ENCODE peak calls at places on chromosomes 16 and 17, in nine cellular contexts. B, F, C, S, Y, D, W, N and J are unnamed samples.

GRCh38 chr16:58814348-58814801 is 80.3 kb upstream of the GOT2 start:
- DNase-seq in F (peak), W (peak), C (peak), Y (peak), B (peak), D (no peak), S (no peak), N (peak), J (peak)

GRCh38 chr16:11034005-11034404 is 89.6 kb downstream of the CLEC16A start:
- DNase-seq in D (no peak), W (no peak), Y (no peak), B (no peak), C (no peak), N (no peak), S (no peak), F (peak), J (no peak)

GRCh38 chr16:8730335-8730915 is 56.0 kb downstream of the ABAT start:
- DNase-seq in B (no peak), F (no peak), W (no peak), Y (no peak), C (no peak), D (no peak), S (no peak), N (no peak), J (no peak)

GRCh38 chr17:15341385-15341849 is at the start of gene TEKT3:
- DNase-seq in F (peak), W (peak), D (peak), B (peak), S (peak), C (peak), N (peak), Y (peak), J (peak)

GRCh38 chr17:6101706-6102105 is 31.5 kb downstream of the WSCD1 start:
- DNase-seq in D (no peak), S (no peak), C (no peak), W (peak), F (no peak), Y (no peak), B (no peak), N (no peak), J (no peak)

GRCh38 chr16:79093554-79093967 is 507.0 kb downstream of the MAF start:
- DNase-seq in F (no peak), D (peak), B (no peak), C (no peak), Y (no peak), S (no peak), N (no peak), W (no peak), J (peak)

GRCh38 chr17:20206591-20206990 is 197.4 kb downstream of the SPECC1 start:
- DNase-seq in Y (no peak), D (no peak), S (no peak), F (no peak), B (peak), W (no peak), C (no peak), N (no peak), J (no peak)

GRCh38 chr17:83125515-83126274 is 46.3 kb downstream of the METRNL start:
- DNase-seq in B (no peak), D (no peak), W (no peak), C (no peak), N (no peak), Y (no peak), F (peak), S (no peak), J (peak)

GRCh38 chr17:78522031-78522809 is 55.0 kb downstream of the DNAH17 start:
- DNase-seq in N (no peak), Y (no peak), B (no peak), C (no peak), D (no peak), F (no peak), S (no peak), W (no peak), J (no peak)

GRCh38 chr17:34527908-34528470 is 51.4 kb upstream of the TMEM132E start:
- DNase-seq in F (no peak), W (no peak), C (no peak), N (peak), S (no peak), B (no peak), D (no peak), Y (no peak), J (no peak)

GRCh38 chr17:6374761-6375312 is 60.1 kb downstream of the AIPL1 start:
- DNase-seq in C (no peak), D (no peak), B (peak), Y (no peak), S (peak), N (no peak), F (no peak), W (no peak), J (no peak)

GRCh38 chr16:82651921-82652601 is 25.3 kb downstream of the CDH13 start:
- DNase-seq in N (no peak), S (no peak), W (no peak), F (no peak), Y (no peak), B (no peak), D (no peak), C (no peak), J (peak)

GRCh38 chr16:78663690-78664089 is 564.2 kb downstream of the WWOX start:
- DNase-seq in B (no peak), Y (no peak), N (no peak), F (no peak), W (no peak), D (no peak), S (no peak), C (no peak), J (no peak)

GRCh38 chr17:49486012-49486641 is 9.0 kb upstream of the NGFR start:
- DNase-seq in D (no peak), B (no peak), S (no peak), W (peak), C (no peak), F (no peak), N (no peak), Y (no peak), J (no peak)

GRCh38 chr16:82201906-82202305 is 31.9 kb upstream of the MPHOSPH6 start:
- DNase-seq in Y (no peak), F (no peak), S (no peak), D (no peak), C (no peak), W (no peak), N (no peak), B (no peak), J (no peak)

GRCh38 chr16:19308392-19308791 is 22.9 kb downstream of the CLEC19A start:
- DNase-seq in F (no peak), N (no peak), C (no peak), W (no peak), S (no peak), B (no peak), D (no peak), Y (no peak), J (no peak)

GRCh38 chr17:81566461-81567126 is 14.4 kb upstream of the FAAP100 start:
- DNase-seq in Y (peak), N (peak), F (peak), D (no peak), C (peak), B (peak), W (no peak), S (no peak), J (peak)

GRCh38 chr17:75271955-75272847 is 1.2 kb upstream of the MIF4GD start:
- DNase-seq in F (no peak), D (peak), W (no peak), Y (no peak), S (no peak), C (no peak), B (no peak), N (peak), J (no peak)

GRCh38 chr17:80709090-80709695 is 164.6 kb downstream of the RPTOR start:
- DNase-seq in N (no peak), W (no peak), S (no peak), C (no peak), D (peak), F (no peak), B (no peak), Y (no peak), J (no peak)

GRCh38 chr16:72554935-72555334 is 383.0 kb upstream of the PMFBP1 start:
- DNase-seq in N (no peak), F (no peak), W (no peak), B (no peak), C (no peak), S (no peak), Y (no peak), D (peak), J (no peak)

GRCh38 chr17:61387511-61388305 is 11.9 kb upstream of the TBX2 start:
- DNase-seq in B (no peak), D (no peak), Y (no peak), W (no peak), F (no peak), C (no peak), S (no peak), N (no peak), J (no peak)

DNA sequence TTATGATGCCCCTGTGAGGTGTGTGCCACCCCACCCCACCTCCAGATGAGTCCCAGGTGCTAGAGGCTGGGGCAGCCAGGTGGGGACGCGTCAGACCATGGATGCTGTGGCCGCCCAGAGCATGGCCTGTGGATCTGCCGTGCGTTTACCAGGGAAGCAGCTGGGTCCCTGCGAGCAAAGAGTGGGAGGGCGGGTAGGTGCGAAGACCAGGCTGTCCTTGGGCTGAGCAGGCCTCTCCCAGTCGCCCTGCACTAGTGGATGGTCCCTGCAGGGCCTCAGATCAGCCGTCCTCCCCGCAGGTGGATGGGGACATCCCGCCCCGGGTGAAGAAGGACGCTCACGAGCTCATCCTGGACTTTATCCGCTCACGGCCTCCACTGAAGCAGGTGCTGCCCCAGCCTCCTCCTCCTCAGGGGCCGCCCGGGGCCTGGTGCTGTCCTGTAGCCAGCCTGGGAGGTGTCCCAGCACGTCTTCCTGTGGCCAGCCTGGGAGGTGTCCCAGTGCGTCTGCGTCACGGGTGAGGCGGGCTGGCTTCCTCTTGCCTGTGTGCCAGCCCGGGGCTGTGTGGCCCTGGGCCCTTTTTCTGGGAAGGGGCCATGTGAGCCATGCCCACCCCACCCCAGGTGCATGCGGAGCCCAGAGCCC is 18.0 kb upstream of the TCF25 start:
- DNase-seq in C (no peak), Y (no peak), W (no peak), B (no peak), F (no peak), S (no peak), N (no peak), D (peak), J (no peak)
- H3K4me3 ChIP-seq in C (no peak), Y (no peak), W (no peak), B (no peak), F (no peak), S (no peak), N (no peak), D (no peak), J (no peak)

GRCh38 chr17:69959291-69959690 is 115.7 kb upstream of the KCNJ16 start:
- DNase-seq in C (no peak), B (no peak), N (no peak), W (no peak), D (no peak), S (no peak), F (no peak), Y (no peak), J (no peak)

GRCh38 chr17:69960755-69961154 is 114.3 kb upstream of the KCNJ16 start:
- DNase-seq in Y (peak), D (no peak), F (peak), S (no peak), N (no peak), B (no peak), W (no peak), C (peak), J (no peak)

GRCh38 chr17:69961488-69962145 is 113.4 kb upstream of the KCNJ16 start:
- DNase-seq in B (peak), N (no peak), C (peak), S (no peak), Y (peak), D (no peak), W (no peak), F (no peak), J (peak)
- TF ChIP-seq EP300 in B (no peak), N (no peak), C (no peak), S (no peak), Y (no peak), D (no peak), W (no peak), F (peak), J (no peak)

GRCh38 chr16:28146536-28146935 is 65.2 kb downstream of the XPO6 start:
- DNase-seq in S (no peak), W (no peak), C (no peak), Y (no peak), B (no peak), N (no peak), F (no peak), D (no peak), J (no peak)

GRCh38 chr16:28139530-28139929 is 72.2 kb downstream of the XPO6 start:
- DNase-seq in B (peak), D (no peak), Y (no peak), F (no peak), C (no peak), S (no peak), N (no peak), W (no peak), J (no peak)

GRCh38 chr16:28136751-28137434 is 73.4 kb upstream of the GSG1L start:
- DNase-seq in W (no peak), Y (no peak), C (no peak), F (no peak), S (no peak), N (no peak), D (no peak), B (no peak), J (no peak)

GRCh38 chr16:28140788-28141618 is 70.8 kb downstream of the XPO6 start:
- DNase-seq in W (no peak), B (no peak), Y (peak), D (no peak), C (no peak), S (no peak), N (no peak), F (no peak), J (peak)
- H3K27ac ChIP-seq in W (no peak), B (no peak), Y (peak), D (peak), C (no peak), S (no peak), N (no peak), F (peak), J (peak)

DNA sequence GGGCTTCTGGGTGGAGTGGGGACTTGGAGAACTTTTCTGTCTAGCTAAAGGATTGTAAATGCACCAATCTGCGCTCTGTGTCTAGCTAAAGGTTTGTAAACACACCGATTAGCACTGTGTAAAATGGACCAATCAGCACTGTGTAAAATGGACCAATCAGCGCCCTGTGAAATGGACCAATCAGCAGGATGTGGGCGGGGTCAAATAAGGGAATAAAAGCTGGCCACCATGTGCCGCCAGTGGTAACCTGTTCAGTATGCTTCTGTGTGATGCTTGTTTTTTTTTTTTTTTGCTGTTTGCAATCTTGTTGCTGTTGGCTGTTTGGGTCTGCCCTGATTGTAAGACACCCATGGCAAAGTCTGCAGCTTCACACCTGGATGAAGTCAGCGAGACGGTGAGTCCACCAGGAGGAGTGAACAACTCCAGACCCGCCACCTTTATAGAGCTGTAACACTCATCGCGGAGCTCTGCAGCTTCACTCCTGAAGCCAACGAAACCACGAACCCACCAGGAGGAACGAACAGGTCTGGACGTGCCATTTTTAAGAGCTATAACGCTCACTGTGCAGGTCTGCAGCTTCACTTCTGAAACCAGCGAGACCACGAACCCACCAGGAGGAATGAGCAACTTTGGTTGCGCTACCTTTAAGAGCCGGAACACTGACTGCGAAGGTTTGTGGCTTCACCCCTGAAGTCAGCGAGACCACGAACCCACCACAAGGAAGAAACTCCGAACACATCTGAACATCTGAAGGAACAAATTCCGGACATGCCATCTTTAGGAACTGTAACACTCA is 85.0 kb upstream of the MED9 start:
- DNase-seq in S (no peak), D (no peak), F (no peak), Y (no peak), W (no peak), N (no peak), C (no peak), B (no peak), J (peak)
- H3K4me3 ChIP-seq in S (no peak), D (no peak), F (no peak), Y (no peak), W (no peak), N (no peak), C (no peak), B (no peak), J (no peak)

GRCh38 chr17:4599505-4600281 is 15.4 kb downstream of the SMTNL2 start:
- DNase-seq in B (no peak), C (peak), W (peak), N (peak), D (peak), Y (no peak), S (no peak), F (no peak), J (no peak)
- TF ChIP-seq EP300 in B (no peak), C (no peak), W (peak), N (no peak), D (no peak), Y (no peak), S (no peak), F (no peak), J (no peak)

GRCh38 chr16:50610331-50611262 is 62.4 kb downstream of the NKD1 start:
- DNase-seq in S (no peak), C (no peak), F (no peak), Y (no peak), W (no peak), D (peak), N (no peak), B (no peak), J (no peak)

GRCh38 chr16:50611332-50611934 is 63.2 kb downstream of the NKD1 start:
- DNase-seq in C (no peak), Y (no peak), D (no peak), N (no peak), S (no peak), F (no peak), W (no peak), B (no peak), J (no peak)

GRCh38 chr16:50611995-50612848 is 64.0 kb downstream of the NKD1 start:
- DNase-seq in B (no peak), Y (no peak), F (no peak), W (no peak), S (no peak), D (no peak), C (no peak), N (no peak), J (no peak)

GRCh38 chr16:50613281-50613991 is 65.2 kb downstream of the NKD1 start:
- DNase-seq in N (no peak), Y (no peak), D (peak), C (peak), B (no peak), W (no peak), S (no peak), F (no peak), J (no peak)

GRCh38 chr16:50612849-50613198 is 64.6 kb downstream of the NKD1 start:
- DNase-seq in W (no peak), D (no peak), N (no peak), B (no peak), F (no peak), S (no peak), Y (no peak), C (no peak), J (no peak)
- H3K27ac ChIP-seq in W (no peak), D (peak), N (no peak), B (no peak), F (no peak), S (peak), Y (no peak), C (peak), J (peak)

GRCh38 chr16:1427473-1428461 is 3.1 kb upstream of the PERCC1 start:
- DNase-seq in S (no peak), F (no peak), C (no peak), N (peak), Y (no peak), W (no peak), D (peak), B (no peak), J (no peak)
- H3K4me3 ChIP-seq in S (no peak), F (no peak), C (no peak), N (no peak), Y (no peak), W (no peak), D (peak), B (no peak), J (no peak)

DNA sequence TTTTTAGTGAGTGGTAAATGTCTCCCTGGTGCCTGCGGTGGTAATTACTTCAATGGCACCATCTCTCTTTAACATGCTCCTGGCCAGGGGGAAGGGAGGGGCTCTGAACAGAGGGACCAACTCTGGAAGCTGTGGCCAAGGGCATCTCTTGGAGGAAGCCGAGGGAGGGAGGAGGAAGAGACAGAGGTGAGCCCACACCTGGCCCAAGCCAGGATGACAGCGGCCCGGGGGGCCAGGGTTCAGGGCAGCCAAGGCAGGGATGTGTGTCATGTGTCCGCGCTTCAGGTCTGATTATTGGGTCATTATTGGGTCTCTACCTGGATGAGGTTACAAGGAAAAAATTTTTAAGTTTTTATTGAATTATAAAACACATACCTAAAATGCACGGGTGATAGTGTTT is 17.7 kb upstream of the RPL38 start:
- DNase-seq in B (no peak), C (no peak), W (no peak), Y (no peak), N (no peak), S (no peak), F (no peak), D (no peak), J (no peak)
- TF ChIP-seq EP300 in B (no peak), C (no peak), W (no peak), Y (no peak), N (no peak), S (no peak), F (no peak), D (no peak), J (no peak)

DNA sequence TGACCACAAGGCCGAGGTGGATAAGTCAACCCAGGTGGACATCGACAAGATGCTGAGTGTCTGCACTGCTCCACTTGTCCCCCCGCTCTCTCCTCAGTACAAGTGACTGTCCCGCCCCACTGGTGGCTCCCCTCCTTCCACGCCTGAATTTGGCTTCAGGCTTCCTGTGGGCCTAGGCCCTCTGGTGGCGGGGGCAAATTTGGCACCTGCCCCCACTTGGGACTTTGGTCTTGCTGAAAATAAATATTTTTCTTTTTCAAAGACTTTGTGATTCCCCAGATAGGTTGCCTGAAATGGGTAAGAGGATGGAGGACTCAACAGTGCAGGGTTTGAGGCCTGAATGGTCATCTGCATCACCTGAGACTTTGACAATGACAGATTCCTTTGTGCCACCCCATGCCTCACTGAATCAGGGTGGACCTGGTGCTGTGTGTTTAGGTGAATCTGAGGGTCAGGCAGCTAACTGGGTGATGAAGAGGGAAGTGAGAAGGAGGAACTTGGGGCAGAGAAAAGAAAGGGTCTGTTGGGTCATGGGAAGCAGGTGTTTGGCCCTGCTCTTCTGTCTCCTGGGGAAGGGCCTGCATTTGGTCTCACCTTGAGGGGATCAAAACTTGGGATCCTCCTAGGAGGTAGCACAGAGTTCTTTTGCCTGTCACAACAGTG is 2.0 kb downstream of the C16orf86 start:
- DNase-seq in S (no peak), C (no peak), B (no peak), W (no peak), Y (no peak), F (no peak), D (no peak), N (no peak), J (no peak)
- H3K27ac ChIP-seq in S (peak), C (no peak), B (no peak), W (no peak), Y (no peak), F (no peak), D (peak), N (peak), J (peak)